ENCODE peak calls at places on chromosomes 12 and 14, in four cellular contexts. R, I, T and A are unnamed samples.

GRCh38 chr12:87678453-87678852 is 350.7 kb downstream of the C12orf50 start:
- DNase-seq in R (peak; percentile 78), I (no peak), T (no peak), A (no peak)

GRCh38 chr12:104801005-104801404 is 157.1 kb downstream of the SLC41A2 start:
- DNase-seq in R (no peak), I (no peak), T (no peak), A (no peak)

GRCh38 chr12:52014567-52015392 is 8.0 kb downstream of the TAMALIN start:
- DNase-seq in R (no peak), I (no peak), T (no peak), A (no peak)

GRCh38 chr12:68480526-68480925 is 130.2 kb upstream of the RAP1B start:
- DNase-seq in R (no peak), I (no peak), T (no peak), A (no peak)

GRCh38 chr12:45122776-45123380 is 72.0 kb upstream of the DBX2 start:
- DNase-seq in R (peak; percentile 46), I (no peak), T (no peak), A (peak; percentile 31)

GRCh38 chr12:101064721-101065120 is 145.3 kb downstream of the SLC5A8 start:
- DNase-seq in R (peak; percentile 16), I (no peak), T (no peak), A (no peak)

GRCh38 chr14:80567905-80568512 is 356.7 kb upstream of the DIO2 start:
- DNase-seq in R (no peak), I (no peak), T (peak; percentile 54), A (peak; percentile 34)

GRCh38 chr14:22039938-22040780 is 366.5 kb upstream of the OR4E1 start:
- DNase-seq in R (peak; percentile 0), I (no peak), T (no peak), A (no peak)

GRCh38 chr12:93943766-93944165 is 204.6 kb upstream of the PLXNC1 start:
- DNase-seq in R (peak; percentile 37), I (no peak), T (no peak), A (no peak)
- H3K4me3 ChIP-seq in R (no peak overlapping the region), I (no peak overlapping the region), T (no peak overlapping the region), A (no peak overlapping the region)

GRCh38 chr14:71403673-71404072 is 496.4 kb downstream of the PCNX1 start:
- DNase-seq in R (peak; percentile 54), I (no peak), T (no peak), A (no peak)
- TF ChIP-seq CTCF in R (peak; percentile 11), I (no peak), T (peak; percentile 28), A (no peak)

GRCh38 chr12:128325646-128326045 is 58.7 kb downstream of the TMEM132C start:
- DNase-seq in R (no peak), I (no peak), T (no peak), A (no peak)
- H3K4me3 ChIP-seq in R (no peak overlapping the region), I (no peak overlapping the region), T (no peak overlapping the region), A (no peak overlapping the region)

DNA sequence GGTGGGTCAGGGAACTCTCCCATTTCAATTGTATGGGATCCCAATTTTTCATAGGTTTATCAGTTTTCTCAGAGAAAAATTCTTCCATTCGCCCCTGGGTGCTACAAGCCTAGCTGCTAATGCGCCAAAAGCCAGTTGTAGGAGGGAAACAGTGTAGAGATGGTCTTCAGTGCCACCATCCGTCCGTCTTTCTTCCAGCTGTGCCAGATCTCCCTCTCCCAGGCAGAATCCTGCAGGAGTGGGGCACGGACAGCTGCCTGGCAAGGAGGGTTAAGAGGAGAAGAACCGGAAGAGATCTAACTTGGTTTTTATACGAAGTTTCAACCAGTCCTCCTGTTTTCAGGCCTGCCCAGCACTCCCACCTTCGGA is 38.9 kb upstream of the FUT8 start:
- DNase-seq in R (no peak), I (no peak), T (no peak), A (no peak)
- TF ChIP-seq CTCF in R (no peak), I (no peak), T (no peak), A (no peak)